ENCODE peak calls at places on chromosomes 3 and 15, in seven cellular contexts. One of them, this sample, is unnamed.

GRCh38 chr15:48614051-48614450 is 31.5 kb downstream of the FBN1 start:
- DNase-seq in mesenchymal stem cell: no peak
- DNase-seq in mesendoderm: no peak
- DNase-seq in H9: no peak
- DNase-seq in IMR-90: no peak
- DNase-seq in trophoblast cell: no peak
- DNase-seq in neuronal stem cell: no peak
- DNase-seq in this sample: no peak

GRCh38 chr15:48696627-48697312 is 51.3 kb upstream of the FBN1 start:
- DNase-seq in neuronal stem cell: no peak
- DNase-seq in IMR-90: peak; percentile 58
- DNase-seq in mesendoderm: peak; percentile 41
- DNase-seq in trophoblast cell: peak; percentile 23
- DNase-seq in mesenchymal stem cell: no peak
- DNase-seq in H9: no peak
- DNase-seq in this sample: no peak

GRCh38 chr3:157475921-157476395 is 27.3 kb downstream of the VEPH1 start:
- DNase-seq in trophoblast cell: peak; percentile 8
- DNase-seq in neuronal stem cell: no peak
- DNase-seq in mesendoderm: no peak
- DNase-seq in IMR-90: peak; percentile 93
- DNase-seq in mesenchymal stem cell: peak; percentile 85
- DNase-seq in H9: no peak
- DNase-seq in this sample: no peak

GRCh38 chr15:63906266-63906584 is 72.5 kb upstream of the HERC1 start:
- DNase-seq in mesenchymal stem cell: no peak
- DNase-seq in IMR-90: no peak
- DNase-seq in neuronal stem cell: no peak
- DNase-seq in H9: no peak
- DNase-seq in trophoblast cell: no peak
- DNase-seq in mesendoderm: no peak
- DNase-seq in this sample: no peak

GRCh38 chr3:134464693-134465385 is 20.9 kb downstream of the ANAPC13 start:
- DNase-seq in IMR-90: no peak
- DNase-seq in neuronal stem cell: no peak
- DNase-seq in H9: peak; percentile 47
- DNase-seq in trophoblast cell: no peak
- DNase-seq in mesenchymal stem cell: no peak
- DNase-seq in mesendoderm: peak; percentile 44
- DNase-seq in this sample: no peak

GRCh38 chr3:14141602-14142315 is 16.9 kb downstream of the TMEM43 start:
- DNase-seq in H9: no peak
- DNase-seq in mesenchymal stem cell: no peak
- DNase-seq in mesendoderm: no peak
- DNase-seq in neuronal stem cell: no peak
- DNase-seq in IMR-90: no peak
- DNase-seq in trophoblast cell: no peak
- DNase-seq in this sample: no peak

GRCh38 chr3:58651268-58651667 is 15.3 kb downstream of the FAM3D start:
- DNase-seq in IMR-90: peak; percentile 51
- DNase-seq in mesenchymal stem cell: peak; percentile 19
- DNase-seq in neuronal stem cell: no peak
- DNase-seq in trophoblast cell: no peak
- DNase-seq in mesendoderm: no peak
- DNase-seq in H9: no peak
- DNase-seq in this sample: no peak

GRCh38 chr3:158465074-158465473 is 105.9 kb upstream of the MLF1 start:
- DNase-seq in H9: no peak
- DNase-seq in trophoblast cell: no peak
- DNase-seq in IMR-90: no peak
- DNase-seq in mesendoderm: no peak
- DNase-seq in mesenchymal stem cell: no peak
- DNase-seq in neuronal stem cell: no peak
- DNase-seq in this sample: no peak

GRCh38 chr15:59166601-59167265 is 39.9 kb upstream of the LDHAL6B start:
- DNase-seq in mesenchymal stem cell: no peak
- DNase-seq in mesendoderm: no peak
- DNase-seq in trophoblast cell: peak; percentile 61
- DNase-seq in neuronal stem cell: no peak
- DNase-seq in H9: no peak
- DNase-seq in IMR-90: no peak
- DNase-seq in this sample: no peak

GRCh38 chr15:69489101-69489571 is 36.5 kb downstream of the RPLP1 start:
- DNase-seq in H9: no peak
- DNase-seq in neuronal stem cell: no peak
- DNase-seq in trophoblast cell: no peak
- DNase-seq in mesenchymal stem cell: no peak
- DNase-seq in IMR-90: no peak
- DNase-seq in mesendoderm: no peak
- DNase-seq in this sample: no peak

GRCh38 chr15:55016225-55016624 is 180.5 kb downstream of the RSL24D1 start:
- DNase-seq in neuronal stem cell: no peak
- DNase-seq in H9: no peak
- DNase-seq in mesenchymal stem cell: no peak
- DNase-seq in trophoblast cell: no peak
- DNase-seq in mesendoderm: peak; percentile 29
- DNase-seq in IMR-90: no peak
- DNase-seq in this sample: no peak

GRCh38 chr15:29124581-29125381 is 144.8 kb downstream of the NSMCE3 start:
- DNase-seq in neuronal stem cell: no peak
- DNase-seq in H9: no peak
- DNase-seq in trophoblast cell: peak; percentile 77
- DNase-seq in mesenchymal stem cell: no peak
- DNase-seq in IMR-90: peak; percentile 12
- DNase-seq in mesendoderm: peak; percentile 62
- DNase-seq in this sample: no peak

GRCh38 chr3:194058189-194058571 is 77.8 kb upstream of the HES1 start:
- DNase-seq in IMR-90: peak; percentile 36
- DNase-seq in mesenchymal stem cell: peak; percentile 68
- DNase-seq in mesendoderm: peak; percentile 83
- DNase-seq in trophoblast cell: peak; percentile 37
- DNase-seq in H9: peak; percentile 91
- DNase-seq in neuronal stem cell: peak; percentile 72
- DNase-seq in this sample: peak; percentile 79

GRCh38 chr3:113898892-113899291 is 48.9 kb upstream of the ZDHHC23 start:
- DNase-seq in neuronal stem cell: no peak
- DNase-seq in H9: no peak
- DNase-seq in mesendoderm: no peak
- DNase-seq in IMR-90: peak; percentile 50
- DNase-seq in mesenchymal stem cell: peak; percentile 48
- DNase-seq in trophoblast cell: peak; percentile 61
- DNase-seq in this sample: no peak

GRCh38 chr3:72338942-72339749 is 509.1 kb downstream of the SHQ1 start:
- DNase-seq in trophoblast cell: peak; percentile 93
- DNase-seq in H9: no peak
- DNase-seq in neuronal stem cell: no peak
- DNase-seq in IMR-90: peak; percentile 97
- DNase-seq in mesenchymal stem cell: peak; percentile 98
- DNase-seq in mesendoderm: no peak
- DNase-seq in this sample: no peak

GRCh38 chr15:90400759-90401314 is 12.8 kb downstream of the IQGAP1 start:
- DNase-seq in mesenchymal stem cell: peak; percentile 99
- DNase-seq in mesendoderm: peak; percentile 99
- DNase-seq in trophoblast cell: peak; percentile 98
- DNase-seq in neuronal stem cell: peak; percentile 26
- DNase-seq in IMR-90: peak; percentile 96
- DNase-seq in H9: peak; percentile 79
- DNase-seq in this sample: no peak

GRCh38 chr3:7309707-7310106 is 448.8 kb downstream of the GRM7 start:
- DNase-seq in IMR-90: no peak
- DNase-seq in mesendoderm: peak; percentile 45
- DNase-seq in trophoblast cell: peak; percentile 14
- DNase-seq in mesenchymal stem cell: peak; percentile 73
- DNase-seq in neuronal stem cell: no peak
- DNase-seq in H9: no peak
- DNase-seq in this sample: no peak

GRCh38 chr3:109023656-109024254 is 70.1 kb upstream of the GUCA1C start:
- DNase-seq in neuronal stem cell: peak; percentile 21
- DNase-seq in trophoblast cell: peak; percentile 68
- DNase-seq in IMR-90: peak; percentile 47
- DNase-seq in mesenchymal stem cell: peak; percentile 42
- DNase-seq in mesendoderm: peak; percentile 41
- DNase-seq in H9: no peak
- DNase-seq in this sample: no peak

GRCh38 chr3:8301977-8302589 is 199.5 kb upstream of the LMCD1 start:
- DNase-seq in IMR-90: peak; percentile 59
- DNase-seq in mesendoderm: peak; percentile 75
- DNase-seq in neuronal stem cell: peak; percentile 32
- DNase-seq in H9: no peak
- DNase-seq in mesenchymal stem cell: peak; percentile 56
- DNase-seq in trophoblast cell: peak; percentile 83
- DNase-seq in this sample: no peak

GRCh38 chr3:174243194-174243593 is 615.9 kb upstream of the NAALADL2 start:
- DNase-seq in mesenchymal stem cell: peak; percentile 76
- DNase-seq in neuronal stem cell: no peak
- DNase-seq in H9: no peak
- DNase-seq in IMR-90: peak; percentile 30
- DNase-seq in mesendoderm: no peak
- DNase-seq in trophoblast cell: no peak
- DNase-seq in this sample: no peak
- H3K27ac ChIP-seq in mesenchymal stem cell: no peak overlapping the region
- H3K27ac ChIP-seq in neuronal stem cell: no peak overlapping the region
- H3K27ac ChIP-seq in H9: no peak overlapping the region
- H3K27ac ChIP-seq in IMR-90: no peak overlapping the region
- H3K27ac ChIP-seq in mesendoderm: no peak overlapping the region
- H3K27ac ChIP-seq in trophoblast cell: no peak overlapping the region
- H3K27ac ChIP-seq in this sample: no peak overlapping the region

DNA sequence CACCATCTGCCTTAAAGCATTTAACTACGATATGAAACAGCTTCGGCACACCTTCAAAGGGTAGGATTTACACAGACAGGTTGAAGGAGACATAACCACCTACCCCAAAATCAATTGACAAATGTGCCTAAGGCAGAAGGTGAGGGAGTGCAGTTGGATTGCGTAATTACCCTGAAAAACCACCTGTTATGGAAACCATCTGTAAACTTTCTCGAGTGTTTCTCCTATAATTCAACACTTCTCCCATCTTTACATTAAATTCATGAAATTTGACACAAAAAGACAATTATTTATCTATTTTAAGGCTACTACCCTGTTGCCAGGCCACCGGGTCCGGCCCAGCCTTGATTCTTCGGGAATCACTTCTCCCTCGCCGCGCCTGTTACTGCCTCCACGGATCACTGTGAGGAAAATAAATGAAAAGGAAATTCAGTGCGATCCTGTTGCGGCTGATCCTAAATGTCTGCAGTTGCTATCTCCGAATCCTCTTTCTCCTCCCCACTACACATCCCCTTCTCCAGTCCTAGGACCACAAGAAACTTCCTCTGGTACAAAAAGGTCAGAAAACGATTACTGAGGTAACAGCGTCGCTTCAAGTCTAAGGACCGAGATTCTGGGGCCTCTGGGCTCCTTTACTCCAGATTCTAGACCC is 655 bp downstream of the IQCB1 start:
- DNase-seq in H9: no peak
- DNase-seq in mesenchymal stem cell: no peak
- DNase-seq in IMR-90: peak; percentile 8
- DNase-seq in trophoblast cell: peak; percentile 24
- DNase-seq in mesendoderm: no peak
- DNase-seq in neuronal stem cell: no peak
- DNase-seq in this sample: no peak
- H2BK5ac ChIP-seq in H9: no peak overlapping the region
- H2BK5ac ChIP-seq in mesenchymal stem cell: no peak overlapping the region
- H2BK5ac ChIP-seq in IMR-90: peak overlapping the region; percentile 58
- H2BK5ac ChIP-seq in trophoblast cell: peak overlapping the region; percentile 50
- H2BK5ac ChIP-seq in mesendoderm: no peak overlapping the region
- H2BK5ac ChIP-seq in neuronal stem cell: no peak overlapping the region
- H2BK5ac ChIP-seq in this sample: no peak overlapping the region

GRCh38 chr15:35692256-35692867 is 146.4 kb upstream of the DPH6 start:
- DNase-seq in trophoblast cell: no peak
- DNase-seq in IMR-90: no peak
- DNase-seq in mesendoderm: no peak
- DNase-seq in H9: no peak
- DNase-seq in mesenchymal stem cell: no peak
- DNase-seq in neuronal stem cell: no peak
- DNase-seq in this sample: no peak

GRCh38 chr15:35691176-35691761 is 145.3 kb upstream of the DPH6 start:
- DNase-seq in mesendoderm: no peak
- DNase-seq in mesenchymal stem cell: no peak
- DNase-seq in IMR-90: no peak
- DNase-seq in H9: no peak
- DNase-seq in neuronal stem cell: no peak
- DNase-seq in trophoblast cell: no peak
- DNase-seq in this sample: no peak

GRCh38 chr15:35690698-35691116 is 144.7 kb upstream of the DPH6 start:
- DNase-seq in neuronal stem cell: no peak
- DNase-seq in H9: no peak
- DNase-seq in IMR-90: peak; percentile 82
- DNase-seq in mesenchymal stem cell: peak; percentile 66
- DNase-seq in trophoblast cell: no peak
- DNase-seq in mesendoderm: no peak
- DNase-seq in this sample: no peak

GRCh38 chr15:35689266-35689665 is 143.3 kb upstream of the DPH6 start:
- DNase-seq in neuronal stem cell: no peak
- DNase-seq in H9: no peak
- DNase-seq in IMR-90: no peak
- DNase-seq in trophoblast cell: no peak
- DNase-seq in mesenchymal stem cell: no peak
- DNase-seq in mesendoderm: no peak
- DNase-seq in this sample: no peak

GRCh38 chr15:35690089-35690488 is 144.1 kb upstream of the DPH6 start:
- DNase-seq in mesendoderm: no peak
- DNase-seq in neuronal stem cell: no peak
- DNase-seq in H9: no peak
- DNase-seq in mesenchymal stem cell: no peak
- DNase-seq in trophoblast cell: no peak
- DNase-seq in IMR-90: no peak
- DNase-seq in this sample: no peak
- H3K27ac ChIP-seq in mesendoderm: no peak overlapping the region
- H3K27ac ChIP-seq in neuronal stem cell: no peak overlapping the region
- H3K27ac ChIP-seq in H9: no peak overlapping the region
- H3K27ac ChIP-seq in mesenchymal stem cell: no peak overlapping the region
- H3K27ac ChIP-seq in trophoblast cell: no peak overlapping the region
- H3K27ac ChIP-seq in IMR-90: no peak overlapping the region
- H3K27ac ChIP-seq in this sample: no peak overlapping the region

GRCh38 chr3:47482411-47482810 is 6.7 kb upstream of the SCAP start:
- DNase-seq in trophoblast cell: no peak
- DNase-seq in mesenchymal stem cell: no peak
- DNase-seq in H9: no peak
- DNase-seq in IMR-90: no peak
- DNase-seq in neuronal stem cell: no peak
- DNase-seq in mesendoderm: peak; percentile 69
- DNase-seq in this sample: no peak

GRCh38 chr3:47487265-47487664 is 11.5 kb upstream of the SCAP start:
- DNase-seq in H9: no peak
- DNase-seq in mesendoderm: no peak
- DNase-seq in trophoblast cell: no peak
- DNase-seq in neuronal stem cell: no peak
- DNase-seq in mesenchymal stem cell: no peak
- DNase-seq in IMR-90: no peak
- DNase-seq in this sample: no peak

GRCh38 chr3:47491777-47492176 is 16.0 kb upstream of the SCAP start:
- DNase-seq in H9: no peak
- DNase-seq in IMR-90: no peak
- DNase-seq in neuronal stem cell: no peak
- DNase-seq in trophoblast cell: no peak
- DNase-seq in mesenchymal stem cell: no peak
- DNase-seq in mesendoderm: no peak
- DNase-seq in this sample: no peak

GRCh38 chr3:47491186-47491585 is 15.4 kb upstream of the SCAP start:
- DNase-seq in IMR-90: no peak
- DNase-seq in mesenchymal stem cell: no peak
- DNase-seq in trophoblast cell: no peak
- DNase-seq in neuronal stem cell: no peak
- DNase-seq in H9: no peak
- DNase-seq in mesendoderm: no peak
- DNase-seq in this sample: no peak

GRCh38 chr3:47485812-47486211 is 10.1 kb upstream of the SCAP start:
- DNase-seq in IMR-90: peak; percentile 66
- DNase-seq in mesenchymal stem cell: peak; percentile 39
- DNase-seq in mesendoderm: no peak
- DNase-seq in neuronal stem cell: no peak
- DNase-seq in H9: no peak
- DNase-seq in trophoblast cell: no peak
- DNase-seq in this sample: no peak
- H2BK5ac ChIP-seq in IMR-90: no peak overlapping the region
- H2BK5ac ChIP-seq in mesenchymal stem cell: no peak overlapping the region
- H2BK5ac ChIP-seq in mesendoderm: no peak overlapping the region
- H2BK5ac ChIP-seq in neuronal stem cell: no peak overlapping the region
- H2BK5ac ChIP-seq in H9: no peak overlapping the region
- H2BK5ac ChIP-seq in trophoblast cell: no peak overlapping the region
- H2BK5ac ChIP-seq in this sample: no peak overlapping the region